ENCODE peak calls at places on chromosomes 5 and 9, in seven cellular contexts. R, W, K, E, D, O and T are unnamed samples.

GRCh38 chr5:171702391-171702790 is 83.2 kb upstream of the SMIM23 start:
- DNase-seq in O (no peak), W (no peak), D (no peak), R (no peak), E (no peak), K (no peak), T (no peak)

GRCh38 chr9:133164209-133164590 is 486 bp upstream of the GBGT1 start:
- DNase-seq in O (no peak), K (peak), D (no peak), W (no peak), R (no peak), E (no peak), T (no peak)

GRCh38 chr9:136532799-136533774 is 12.8 kb downstream of the NOTCH1 start:
- DNase-seq in W (no peak), R (no peak), D (no peak), K (no peak), E (peak), O (no peak), T (no peak)

GRCh38 chr5:53779541-53779981 is 219.1 kb downstream of the NDUFS4 start:
- DNase-seq in R (no peak), W (peak), E (no peak), O (no peak), K (peak), D (no peak), T (no peak)

GRCh38 chr9:93645149-93645889 is 68.9 kb downstream of the PHF2 start:
- DNase-seq in K (no peak), W (no peak), D (no peak), R (no peak), O (peak), E (no peak), T (no peak)

GRCh38 chr9:99515087-99515486 is 293.0 kb downstream of the SEC61B start:
- DNase-seq in E (no peak), W (no peak), D (no peak), R (no peak), O (no peak), K (no peak), T (peak)

GRCh38 chr9:34929506-34930102 is 28.5 kb upstream of the PHF24 start:
- DNase-seq in R (peak), O (peak), W (peak), K (peak), D (peak), E (peak), T (peak)

GRCh38 chr5:54663876-54664275 is 146.3 kb downstream of the SNX18 start:
- DNase-seq in W (no peak), R (no peak), O (no peak), D (no peak), K (peak), E (no peak), T (peak)

GRCh38 chr9:29514336-29514735 is 1941.1 kb upstream of the C9orf72 start:
- DNase-seq in D (peak), W (no peak), O (no peak), K (no peak), R (no peak), E (no peak), T (no peak)

GRCh38 chr5:160979356-160979755 is 127.3 kb upstream of the ATP10B start:
- DNase-seq in E (no peak), R (no peak), D (no peak), W (no peak), O (no peak), K (no peak), T (no peak)

GRCh38 chr9:130288926-130289705 is 23.6 kb downstream of the HMCN2 start:
- DNase-seq in O (no peak), R (no peak), E (no peak), W (no peak), K (no peak), D (no peak), T (no peak)